ENCODE peak calls at places on chromosomes 5 and 9, in five cellular contexts. A is fibroblast of lung, I is MCF 10A, F is IMR-90, R is BE2C. E is an unnamed sample.
A peak's percentile ranks its signal among the peaks of the same experiment; 100 is the strongest.

GRCh38 chr5:55151923-55152842 is 7.8 kb upstream of the GPX8 start:
- DNase-seq in I (peak; percentile 66), F (peak; percentile 84), R (no peak), A (peak; percentile 73), E (no peak)

GRCh38 chr5:2642684-2643325 is 108.7 kb downstream of the IRX2 start:
- DNase-seq in I (no peak), A (peak; percentile 59), R (no peak), F (no peak), E (peak; percentile 81)

GRCh38 chr9:113563856-113564514 is 100.5 kb downstream of the RGS3 start:
- DNase-seq in F (no peak), R (no peak), A (no peak), I (no peak), E (no peak)

GRCh38 chr5:111774525-111774924 is 17.5 kb upstream of the NREP start:
- DNase-seq in I (peak; percentile 68), A (peak; percentile 93), F (peak; percentile 42), R (no peak), E (peak; percentile 5)

GRCh38 chr5:73625905-73626811 is at the start of gene ARHGEF28:
- DNase-seq in A (peak; percentile 58), I (peak; percentile 79), R (peak; percentile 87), F (peak; percentile 28), E (peak; percentile 79)

GRCh38 chr9:110050925-110051355 is 157.0 kb downstream of the C9orf152 start:
- DNase-seq in R (no peak), F (peak; percentile 95), I (peak; percentile 94), A (peak; percentile 96), E (no peak)

GRCh38 chr5:52864376-52864775 is 76.7 kb downstream of the ITGA1 start:
- DNase-seq in R (no peak), A (peak; percentile 88), F (peak; percentile 76), I (peak; percentile 53), E (no peak)

GRCh38 chr5:91121347-91121993 is 261.6 kb downstream of the ARRDC3 start:
- DNase-seq in A (no peak), I (no peak), F (no peak), R (no peak), E (no peak)

GRCh38 chr5:112338681-112339337 is 80.3 kb downstream of the EPB41L4A start:
- DNase-seq in R (no peak), F (no peak), A (peak; percentile 45), I (peak; percentile 89), E (no peak)

GRCh38 chr5:43432486-43433365 is 20.5 kb upstream of the CCL28 start:
- DNase-seq in F (peak; percentile 52), I (peak; percentile 99), R (no peak), A (peak; percentile 90), E (no peak)

GRCh38 chr5:33180900-33181299 is 259.9 kb upstream of the TARS1 start:
- DNase-seq in A (peak; percentile 57), F (peak; percentile 70), R (no peak), I (peak; percentile 56), E (no peak)

GRCh38 chr9:110261631-110262030 is 5.3 kb upstream of the TXN start:
- DNase-seq in A (no peak), R (no peak), F (peak; percentile 30), I (no peak), E (no peak)

GRCh38 chr5:172838151-172838875 is 4.3 kb downstream of the ERGIC1 start:
- DNase-seq in R (no peak), I (no peak), F (no peak), A (no peak), E (no peak)

GRCh38 chr5:131974622-131974955 is 29.1 kb upstream of the MEIKIN start:
- DNase-seq in R (no peak), I (no peak), A (no peak), F (no peak), E (no peak)

GRCh38 chr9:9791621-9792020 is 821.2 kb downstream of the PTPRD start:
- DNase-seq in F (no peak), R (no peak), I (peak; percentile 19), A (peak; percentile 11), E (no peak)

GRCh38 chr5:105163547-105163946 is 1601.0 kb upstream of the NUDT12 start:
- DNase-seq in F (no peak), I (no peak), A (no peak), R (no peak), E (no peak)

GRCh38 chr5:69129413-69129812 is 35.6 kb downstream of the SLC30A5 start:
- DNase-seq in F (peak; percentile 95), I (peak; percentile 45), A (peak; percentile 75), R (no peak), E (no peak)

GRCh38 chr5:90131734-90132133 is 277.8 kb downstream of the CETN3 start:
- DNase-seq in R (no peak), F (no peak), I (no peak), A (peak; percentile 43), E (no peak)

GRCh38 chr5:79697222-79698164 is 7.9 kb downstream of the CMYA5 start:
- DNase-seq in I (peak; percentile 9), R (no peak), A (peak; percentile 85), F (peak; percentile 65), E (no peak)

GRCh38 chr9:2320126-2320525 is 301.5 kb upstream of the VLDLR start:
- DNase-seq in F (peak; percentile 67), A (no peak), I (no peak), R (no peak), E (no peak)

GRCh38 chr9:2320632-2321031 is 301.0 kb upstream of the VLDLR start:
- DNase-seq in I (no peak), F (no peak), A (no peak), R (no peak), E (no peak)

GRCh38 chr9:2319421-2319820 is 302.2 kb upstream of the VLDLR start:
- DNase-seq in A (no peak), F (peak; percentile 37), R (no peak), I (no peak), E (no peak)

GRCh38 chr9:2324742-2325141 is 296.8 kb upstream of the VLDLR start:
- DNase-seq in A (no peak), R (no peak), I (no peak), F (no peak), E (no peak)

GRCh38 chr9:2321523-2322148 is 300.0 kb upstream of the VLDLR start:
- DNase-seq in A (no peak), I (no peak), F (no peak), R (no peak), E (no peak)
- TF ChIP-seq CTCF in A (no peak), I (no peak), F (no peak), R (peak; percentile 26), E (no peak)

GRCh38 chr9:102631559-102631958 is 363.6 kb upstream of the CYLC2 start:
- DNase-seq in F (no peak), R (no peak), I (peak; percentile 35), A (no peak), E (no peak)
- TF ChIP-seq CTCF in F (peak; percentile 24), R (peak; percentile 58), I (peak; percentile 35), A (no peak), E (no peak)

GRCh38 chr5:127302509-127302908 is 11.9 kb downstream of the MEGF10 start:
- DNase-seq in A (no peak), I (no peak), F (no peak), R (no peak), E (no peak)

GRCh38 chr5:127298623-127299022 is 8.0 kb downstream of the MEGF10 start:
- DNase-seq in R (no peak), I (no peak), F (no peak), A (no peak), E (no peak)

GRCh38 chr5:127298036-127298429 is 7.4 kb downstream of the MEGF10 start:
- DNase-seq in A (no peak), F (no peak), I (no peak), R (no peak), E (no peak)

GRCh38 chr5:127297348-127298035 is 6.9 kb downstream of the MEGF10 start:
- DNase-seq in I (no peak), F (no peak), A (no peak), R (no peak), E (no peak)

DNA sequence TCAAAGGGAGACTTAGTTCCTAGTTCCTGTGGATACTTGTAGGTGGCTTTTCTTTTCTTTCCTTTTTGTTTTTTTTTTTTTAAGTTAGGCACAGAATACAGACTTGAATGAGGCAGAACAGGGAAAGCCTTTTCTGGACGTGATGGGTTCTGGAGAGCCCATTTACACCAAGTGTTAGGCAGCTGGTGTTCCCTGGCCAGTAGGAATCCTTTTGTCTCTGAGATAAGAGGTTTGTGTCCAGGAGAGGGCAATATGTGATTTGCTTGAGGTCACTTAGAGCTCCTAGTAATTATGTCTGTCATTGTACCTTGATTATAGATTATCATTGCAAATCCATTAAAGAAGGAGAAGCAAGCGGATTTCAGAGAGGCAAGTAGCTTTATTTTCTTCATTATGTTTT is 9.1 kb downstream of the MEGF10 start:
- DNase-seq in A (no peak), I (peak; percentile 26), F (no peak), R (no peak), E (no peak)
- TF ChIP-seq CTCF in A (no peak), I (no peak), F (no peak), R (no peak), E (no peak)

DNA sequence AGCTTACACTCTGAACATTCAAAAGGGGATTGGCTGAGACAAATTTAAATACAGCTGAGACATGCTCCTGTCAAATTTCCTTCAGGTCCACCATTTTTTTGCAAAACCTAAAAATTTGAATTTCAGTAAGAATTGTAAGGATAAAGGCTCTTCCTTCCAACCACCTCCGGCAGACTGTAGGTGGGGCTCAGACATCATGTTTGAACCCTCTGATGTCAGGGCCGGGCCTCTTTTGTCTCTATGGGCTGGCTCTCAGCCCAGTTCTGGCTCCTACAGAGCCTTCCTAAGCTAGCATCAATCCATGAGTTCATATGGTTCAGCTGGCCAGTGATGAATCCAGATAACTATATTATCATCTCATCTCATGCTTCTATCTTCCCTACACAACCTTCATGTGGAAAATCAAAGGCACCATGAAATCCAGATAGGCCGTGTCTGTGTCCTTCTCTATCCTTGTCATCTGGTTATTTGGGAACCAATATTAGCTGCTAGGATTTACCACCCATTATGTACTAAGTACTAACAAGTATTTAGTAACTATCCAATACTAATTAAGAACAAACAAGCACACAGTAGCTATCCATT is 44.2 kb downstream of the NIPSNAP3B start:
- DNase-seq in I (peak; percentile 63), F (peak; percentile 55), R (peak; percentile 18), A (peak; percentile 44), E (no peak)
- TF ChIP-seq CTCF in I (peak; percentile 19), F (peak; percentile 37), R (peak; percentile 24), A (no peak), E (no peak)

DNA sequence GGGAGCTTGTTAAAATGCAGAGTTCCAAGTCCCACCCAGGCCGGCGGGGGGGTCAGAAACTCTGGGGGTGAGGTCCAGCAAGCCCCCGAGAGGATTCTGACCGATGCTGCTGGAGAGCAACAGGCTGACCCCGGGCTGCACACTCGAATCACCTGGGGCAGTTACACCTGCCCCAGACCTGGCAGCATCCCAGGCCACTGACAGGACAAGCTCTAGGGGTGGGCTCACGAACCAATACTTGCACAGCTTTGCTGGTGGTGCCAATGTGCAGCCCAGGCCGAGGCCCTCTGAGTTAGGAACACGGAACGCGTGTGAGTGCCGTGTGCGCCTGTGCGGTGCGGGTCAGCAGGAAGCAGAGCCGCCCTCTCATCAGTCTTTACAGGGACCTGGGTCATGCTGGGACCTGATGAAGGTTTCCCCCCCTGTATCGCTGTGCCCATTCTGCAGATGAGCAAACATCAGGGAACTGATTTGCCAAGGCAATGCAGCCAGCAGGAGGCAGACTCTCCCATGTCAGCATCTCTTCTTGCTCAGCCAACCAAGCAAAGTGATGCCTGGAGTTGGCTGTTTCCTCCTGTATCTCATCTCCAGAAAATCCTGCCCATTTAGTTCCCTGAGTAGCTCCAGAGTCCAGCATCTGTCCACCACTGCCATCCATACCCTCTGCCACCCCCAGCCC is 16.3 kb downstream of the FAM163B start:
- DNase-seq in R (no peak), F (no peak), I (no peak), A (no peak), E (no peak)
- TF ChIP-seq CTCF in R (peak; percentile 53), F (peak; percentile 19), I (no peak), A (no peak), E (no peak)

GRCh38 chr9:92896037-92896436 is 18.2 kb upstream of the ZNF484 start:
- DNase-seq in I (peak; percentile 36), F (no peak), A (no peak), R (no peak), E (no peak)
- TF ChIP-seq CTCF in I (no peak), F (no peak), A (no peak), R (no peak), E (no peak)

E was measured in nephron progenitor cell.